ENCODE peak calls at places on chromosome 7, in seven cellular contexts. One of them, this sample, is unnamed.

GRCh38 chr7:16817536-16817935 is 12.7 kb upstream of the AGR2 start:
- DNase-seq in fibroblast of the aortic adventitia: peak; percentile 38
- DNase-seq in MCF 10A: peak; percentile 41
- DNase-seq in astrocyte of the spinal cord: peak; percentile 84
- DNase-seq in fibroblast of lung: peak; percentile 88
- DNase-seq in fibroblast of villous mesenchyme: peak; percentile 30
- DNase-seq in AG09309: no peak
- DNase-seq in this sample: peak; percentile 79

GRCh38 chr7:158185653-158186052 is 402.0 kb downstream of the PTPRN2 start:
- DNase-seq in fibroblast of lung: no peak
- DNase-seq in MCF 10A: no peak
- DNase-seq in AG09309: no peak
- DNase-seq in astrocyte of the spinal cord: no peak
- DNase-seq in fibroblast of the aortic adventitia: no peak
- DNase-seq in fibroblast of villous mesenchyme: no peak
- DNase-seq in this sample: no peak

GRCh38 chr7:63927261-63927660 is 71.4 kb upstream of the ZNF722 start:
- DNase-seq in fibroblast of lung: no peak
- DNase-seq in fibroblast of villous mesenchyme: no peak
- DNase-seq in AG09309: no peak
- DNase-seq in fibroblast of the aortic adventitia: no peak
- DNase-seq in astrocyte of the spinal cord: no peak
- DNase-seq in MCF 10A: no peak
- DNase-seq in this sample: no peak

GRCh38 chr7:159200421-159200820 is 55.8 kb upstream of the VIPR2 start:
- DNase-seq in MCF 10A: no peak
- DNase-seq in fibroblast of lung: no peak
- DNase-seq in AG09309: no peak
- DNase-seq in astrocyte of the spinal cord: no peak
- DNase-seq in fibroblast of the aortic adventitia: no peak
- DNase-seq in fibroblast of villous mesenchyme: no peak
- DNase-seq in this sample: no peak

GRCh38 chr7:91656486-91657237 is 223.8 kb downstream of the MTERF1 start:
- DNase-seq in astrocyte of the spinal cord: peak; percentile 25
- DNase-seq in fibroblast of villous mesenchyme: peak; percentile 48
- DNase-seq in AG09309: peak; percentile 80
- DNase-seq in fibroblast of the aortic adventitia: peak; percentile 95
- DNase-seq in MCF 10A: peak; percentile 53
- DNase-seq in fibroblast of lung: peak; percentile 86
- DNase-seq in this sample: no peak

GRCh38 chr7:43536773-43537172 is 46.1 kb upstream of the STK17A start:
- DNase-seq in fibroblast of villous mesenchyme: no peak
- DNase-seq in fibroblast of lung: no peak
- DNase-seq in MCF 10A: no peak
- DNase-seq in astrocyte of the spinal cord: no peak
- DNase-seq in AG09309: no peak
- DNase-seq in fibroblast of the aortic adventitia: no peak
- DNase-seq in this sample: no peak

GRCh38 chr7:1154172-1154739 is 5.7 kb downstream of the ZFAND2A start:
- DNase-seq in AG09309: no peak
- DNase-seq in MCF 10A: no peak
- DNase-seq in fibroblast of the aortic adventitia: no peak
- DNase-seq in fibroblast of lung: no peak
- DNase-seq in fibroblast of villous mesenchyme: no peak
- DNase-seq in astrocyte of the spinal cord: no peak
- DNase-seq in this sample: no peak

GRCh38 chr7:26588511-26588910 is 275.9 kb downstream of the SKAP2 start:
- DNase-seq in MCF 10A: no peak
- DNase-seq in fibroblast of villous mesenchyme: no peak
- DNase-seq in fibroblast of the aortic adventitia: no peak
- DNase-seq in AG09309: no peak
- DNase-seq in fibroblast of lung: no peak
- DNase-seq in astrocyte of the spinal cord: no peak
- DNase-seq in this sample: no peak

GRCh38 chr7:151340794-151341356 is 737 bp upstream of the NUB1 start:
- DNase-seq in MCF 10A: no peak
- DNase-seq in fibroblast of lung: no peak
- DNase-seq in AG09309: no peak
- DNase-seq in fibroblast of villous mesenchyme: no peak
- DNase-seq in astrocyte of the spinal cord: no peak
- DNase-seq in fibroblast of the aortic adventitia: no peak
- DNase-seq in this sample: no peak

GRCh38 chr7:77415822-77416620 is at the start of gene GSAP:
- DNase-seq in fibroblast of villous mesenchyme: peak; percentile 33
- DNase-seq in MCF 10A: peak; percentile 61
- DNase-seq in fibroblast of lung: peak; percentile 36
- DNase-seq in astrocyte of the spinal cord: no peak
- DNase-seq in AG09309: no peak
- DNase-seq in fibroblast of the aortic adventitia: no peak
- DNase-seq in this sample: no peak

GRCh38 chr7:19351756-19352155 is 206.5 kb upstream of the FERD3L start:
- DNase-seq in astrocyte of the spinal cord: no peak
- DNase-seq in AG09309: no peak
- DNase-seq in MCF 10A: no peak
- DNase-seq in fibroblast of lung: peak; percentile 8
- DNase-seq in fibroblast of the aortic adventitia: no peak
- DNase-seq in fibroblast of villous mesenchyme: no peak
- DNase-seq in this sample: no peak

GRCh38 chr7:128005117-128005516 is 26.1 kb downstream of the LRRC4 start:
- DNase-seq in AG09309: no peak
- DNase-seq in fibroblast of lung: no peak
- DNase-seq in MCF 10A: no peak
- DNase-seq in fibroblast of villous mesenchyme: no peak
- DNase-seq in fibroblast of the aortic adventitia: no peak
- DNase-seq in astrocyte of the spinal cord: no peak
- DNase-seq in this sample: no peak

GRCh38 chr7:98619450-98620321 is 2.6 kb downstream of the NPTX2 start:
- DNase-seq in MCF 10A: peak; percentile 51
- DNase-seq in fibroblast of the aortic adventitia: peak; percentile 83
- DNase-seq in fibroblast of villous mesenchyme: peak; percentile 3
- DNase-seq in fibroblast of lung: peak; percentile 65
- DNase-seq in AG09309: peak; percentile 52
- DNase-seq in astrocyte of the spinal cord: peak; percentile 12
- DNase-seq in this sample: no peak

GRCh38 chr7:57789130-57789529 is 339.2 kb downstream of the ZNF716 start:
- DNase-seq in fibroblast of villous mesenchyme: no peak
- DNase-seq in MCF 10A: no peak
- DNase-seq in astrocyte of the spinal cord: no peak
- DNase-seq in fibroblast of the aortic adventitia: no peak
- DNase-seq in AG09309: no peak
- DNase-seq in fibroblast of lung: no peak
- DNase-seq in this sample: no peak

GRCh38 chr7:26156454-26157365 is 4.7 kb downstream of the NFE2L3 start:
- DNase-seq in astrocyte of the spinal cord: peak; percentile 95
- DNase-seq in fibroblast of the aortic adventitia: peak; percentile 90
- DNase-seq in fibroblast of villous mesenchyme: peak; percentile 90
- DNase-seq in fibroblast of lung: peak; percentile 97
- DNase-seq in MCF 10A: peak; percentile 64
- DNase-seq in AG09309: peak; percentile 40
- DNase-seq in this sample: peak; percentile 97

GRCh38 chr7:104231054-104232046 is 23.5 kb upstream of the ORC5 start:
- DNase-seq in fibroblast of the aortic adventitia: peak; percentile 66
- DNase-seq in AG09309: no peak
- DNase-seq in MCF 10A: peak; percentile 57
- DNase-seq in astrocyte of the spinal cord: peak; percentile 56
- DNase-seq in fibroblast of lung: peak; percentile 39
- DNase-seq in fibroblast of villous mesenchyme: peak; percentile 55
- DNase-seq in this sample: peak; percentile 76

GRCh38 chr7:11343818-11344413 is 370.2 kb downstream of the PHF14 start:
- DNase-seq in MCF 10A: peak; percentile 62
- DNase-seq in AG09309: no peak
- DNase-seq in fibroblast of villous mesenchyme: peak; percentile 47
- DNase-seq in fibroblast of lung: peak; percentile 30
- DNase-seq in fibroblast of the aortic adventitia: peak; percentile 67
- DNase-seq in astrocyte of the spinal cord: peak; percentile 55
- DNase-seq in this sample: peak; percentile 60

GRCh38 chr7:133910761-133911160 is 216.4 kb upstream of the LRGUK start:
- DNase-seq in fibroblast of villous mesenchyme: no peak
- DNase-seq in MCF 10A: no peak
- DNase-seq in fibroblast of lung: no peak
- DNase-seq in fibroblast of the aortic adventitia: no peak
- DNase-seq in astrocyte of the spinal cord: no peak
- DNase-seq in AG09309: no peak
- DNase-seq in this sample: no peak

This sample was measured in choroid plexus epithelial cell.